ENCODE peak calls at places on chromosomes 2 and 18, in five cellular contexts. A is GM12878, P is H1, K is HepG2, W is NT2/D1. T is an unnamed sample.

GRCh38 chr2:140311905-140312304 is 1531.7 kb upstream of the NXPH2 start:
- DNase-seq in A (no peak), P (no peak), K (no peak), W (no peak), T (no peak)

GRCh38 chr2:85712849-85713612 is 18.9 kb downstream of the GNLY start:
- DNase-seq in A (no peak), P (no peak), K (no peak), W (no peak), T (no peak)

GRCh38 chr2:74577448-74577847 is 22.9 kb downstream of the DOK1 start:
- DNase-seq in A (no peak), P (no peak), K (no peak), W (no peak), T (no peak)

GRCh38 chr18:76494181-76494540 is 881 bp downstream of the ZNF516 start:
- DNase-seq in A (no peak), P (no peak), K (peak), W (no peak), T (no peak)

GRCh38 chr2:58110765-58111164 is 64.2 kb downstream of the VRK2 start:
- DNase-seq in A (no peak), P (no peak), K (no peak), W (no peak), T (peak)

GRCh38 chr2:88187038-88187676 is 17.0 kb downstream of the THNSL2 start:
- DNase-seq in A (no peak), P (peak), K (peak), W (peak), T (peak)

GRCh38 chr2:16077601-16078000 is 137.3 kb downstream of the MYCN start:
- DNase-seq in A (no peak), P (no peak), K (no peak), W (no peak), T (no peak)

GRCh38 chr2:232238108-232238507 is 140.4 kb upstream of the ALPP start:
- DNase-seq in A (no peak), P (no peak), K (no peak), W (no peak), T (no peak)

GRCh38 chr2:201261471-201261870 is 1.1 kb downstream of the CASP8 start:
- DNase-seq in A (no peak), P (no peak), K (no peak), W (no peak), T (no peak)

GRCh38 chr18:22337311-22337710 is 80.4 kb downstream of the CTAGE1 start:
- DNase-seq in A (no peak), P (no peak), K (no peak), W (no peak), T (no peak)

GRCh38 chr2:31415421-31415820 is 879 bp upstream of the XDH start:
- DNase-seq in A (no peak), P (no peak), K (no peak), W (no peak), T (no peak)

GRCh38 chr2:171158790-171159325 is 1.8 kb downstream of the TLK1 start:
- DNase-seq in A (no peak), P (no peak), K (no peak), W (no peak), T (no peak)

GRCh38 chr2:106886916-106887758 is 1.2 kb upstream of the ST6GAL2 start:
- DNase-seq in A (no peak), P (peak), K (no peak), W (no peak), T (peak)

GRCh38 chr2:33512112-33512511 is 35.7 kb downstream of the RASGRP3 start:
- DNase-seq in A (no peak), P (no peak), K (no peak), W (no peak), T (no peak)

GRCh38 chr2:112084689-112085381 is 29.8 kb downstream of the TMEM87B start:
- DNase-seq in A (no peak), P (no peak), K (peak), W (no peak), T (no peak)

GRCh38 chr2:39548971-39549370 is 111.9 kb upstream of the MAP4K3 start:
- DNase-seq in A (no peak), P (no peak), K (no peak), W (no peak), T (no peak)

GRCh38 chr2:100959225-100959880 is 42.7 kb upstream of the RPL31 start:
- DNase-seq in A (no peak), P (no peak), K (no peak), W (no peak), T (no peak)

GRCh38 chr2:60555066-60555793 is 1.8 kb upstream of the BCL11A start:
- DNase-seq in A (no peak), P (no peak), K (peak), W (no peak), T (no peak)

DNA sequence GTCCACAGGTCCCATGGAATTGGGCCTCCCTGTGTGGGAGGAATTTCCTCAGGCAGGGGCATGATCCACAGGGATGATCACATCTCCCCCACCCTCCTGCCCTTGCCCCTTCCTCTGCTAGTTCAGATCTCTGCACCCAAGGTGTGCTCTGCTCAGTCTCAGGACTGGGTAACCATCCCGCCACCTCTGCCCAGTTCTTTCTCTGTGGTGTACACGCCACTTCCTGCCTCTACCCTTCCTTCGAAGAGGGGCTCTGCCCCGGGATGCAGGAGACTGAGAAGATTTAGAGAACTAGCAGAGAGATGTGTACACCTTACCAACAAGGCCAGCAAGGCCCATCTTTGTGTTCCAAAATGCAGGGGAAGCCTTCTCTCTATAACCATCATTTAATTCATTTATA is 160.4 kb downstream of the CELF4 start:
- DNase-seq in A (no peak), P (no peak), K (no peak), W (no peak), T (no peak)
- TF ChIP-seq SUZ12 in A (no peak), P (no peak), K (no peak), W (no peak), T (no peak)

GRCh38 chr2:237673130-237673921 is 45.9 kb downstream of the LRRFIP1 start:
- DNase-seq in A (no peak), P (no peak), K (peak), W (no peak), T (peak)
- TF ChIP-seq SUZ12 in A (no peak), P (no peak), K (no peak), W (no peak), T (no peak)

GRCh38 chr2:216516730-216517350 is 18.2 kb downstream of the RPL37A start:
- DNase-seq in A (no peak), P (no peak), K (no peak), W (no peak), T (peak)
- TF ChIP-seq SUZ12 in A (no peak), P (no peak), K (no peak), W (no peak), T (no peak)

GRCh38 chr2:215607790-215608189 is 171.9 kb upstream of the FN1 start:
- DNase-seq in A (no peak), P (no peak), K (no peak), W (no peak), T (no peak)
- TF ChIP-seq SUZ12 in A (no peak), P (no peak), K (no peak), W (no peak), T (no peak)

T was measured in HEK293T.